ENCODE peak calls at places on chromosome 16, in eight cellular contexts. One of them, this sample, is unnamed.
A peak's percentile ranks its signal among the peaks of the same experiment; 100 is the strongest.

GRCh38 chr16:8678068-8678927 is 3.9 kb downstream of the ABAT start:
- DNase-seq in heart right ventricle: no peak
- DNase-seq in ovary: no peak
- DNase-seq in colonic mucosa: no peak
- DNase-seq in endodermal cell: no peak
- DNase-seq in thoracic aorta: no peak
- DNase-seq in IMR-90: peak; percentile 80
- DNase-seq in CD8-positive, alpha-beta T cell: no peak
- DNase-seq in this sample: no peak

GRCh38 chr16:77434365-77435239 is at the start of gene ADAMTS18:
- DNase-seq in heart right ventricle: no peak
- DNase-seq in ovary: no peak
- DNase-seq in colonic mucosa: no peak
- DNase-seq in endodermal cell: peak; percentile 88
- DNase-seq in thoracic aorta: no peak
- DNase-seq in IMR-90: no peak
- DNase-seq in CD8-positive, alpha-beta T cell: no peak
- DNase-seq in this sample: no peak

GRCh38 chr16:72836985-72837384 is 210.9 kb downstream of the ZFHX3 start:
- DNase-seq in heart right ventricle: no peak
- DNase-seq in ovary: no peak
- DNase-seq in colonic mucosa: no peak
- DNase-seq in endodermal cell: peak; percentile 88
- DNase-seq in thoracic aorta: no peak
- DNase-seq in IMR-90: no peak
- DNase-seq in CD8-positive, alpha-beta T cell: no peak
- DNase-seq in this sample: no peak

GRCh38 chr16:30009990-30010816 is 624 bp downstream of the DOC2A start:
- DNase-seq in heart right ventricle: no peak
- DNase-seq in ovary: no peak
- DNase-seq in colonic mucosa: no peak
- DNase-seq in endodermal cell: no peak
- DNase-seq in thoracic aorta: no peak
- DNase-seq in IMR-90: no peak
- DNase-seq in CD8-positive, alpha-beta T cell: no peak
- DNase-seq in this sample: no peak

GRCh38 chr16:89120281-89120680 is 26.6 kb downstream of the ACSF3 start:
- DNase-seq in heart right ventricle: no peak
- DNase-seq in ovary: peak; percentile 29
- DNase-seq in colonic mucosa: no peak
- DNase-seq in endodermal cell: no peak
- DNase-seq in thoracic aorta: no peak
- DNase-seq in IMR-90: no peak
- DNase-seq in CD8-positive, alpha-beta T cell: peak; percentile 7
- DNase-seq in this sample: no peak

GRCh38 chr16:89958068-89958467 is 9.5 kb downstream of the DEF8 start:
- DNase-seq in heart right ventricle: peak; percentile 45
- DNase-seq in ovary: no peak
- DNase-seq in colonic mucosa: no peak
- DNase-seq in endodermal cell: peak; percentile 94
- DNase-seq in thoracic aorta: no peak
- DNase-seq in IMR-90: peak; percentile 11
- DNase-seq in CD8-positive, alpha-beta T cell: no peak
- DNase-seq in this sample: no peak

GRCh38 chr16:27431773-27432599 is 30.0 kb downstream of the IL21R start:
- DNase-seq in heart right ventricle: no peak
- DNase-seq in ovary: peak; percentile 3
- DNase-seq in colonic mucosa: peak; percentile 5
- DNase-seq in endodermal cell: no peak
- DNase-seq in thoracic aorta: no peak
- DNase-seq in IMR-90: peak; percentile 45
- DNase-seq in CD8-positive, alpha-beta T cell: peak; percentile 22
- DNase-seq in this sample: no peak

GRCh38 chr16:66900721-66901441 is 17.8 kb downstream of the CDH16 start:
- DNase-seq in heart right ventricle: no peak
- DNase-seq in ovary: peak; percentile 71
- DNase-seq in colonic mucosa: peak; percentile 78
- DNase-seq in endodermal cell: no peak
- DNase-seq in thoracic aorta: no peak
- DNase-seq in IMR-90: no peak
- DNase-seq in CD8-positive, alpha-beta T cell: no peak
- DNase-seq in this sample: no peak

GRCh38 chr16:90040152-90041023 is 21.1 kb upstream of the DBNDD1 start:
- DNase-seq in heart right ventricle: no peak
- DNase-seq in ovary: no peak
- DNase-seq in colonic mucosa: no peak
- DNase-seq in endodermal cell: no peak
- DNase-seq in thoracic aorta: no peak
- DNase-seq in IMR-90: no peak
- DNase-seq in CD8-positive, alpha-beta T cell: no peak
- DNase-seq in this sample: no peak

GRCh38 chr16:57565461-57565860 is 23.0 kb downstream of the ADGRG5 start:
- DNase-seq in heart right ventricle: no peak
- DNase-seq in ovary: no peak
- DNase-seq in colonic mucosa: no peak
- DNase-seq in endodermal cell: no peak
- DNase-seq in thoracic aorta: no peak
- DNase-seq in IMR-90: no peak
- DNase-seq in CD8-positive, alpha-beta T cell: no peak
- DNase-seq in this sample: peak; percentile 9

GRCh38 chr16:12260647-12261262 is 284.2 kb downstream of the SNX29 start:
- DNase-seq in heart right ventricle: no peak
- DNase-seq in ovary: peak; percentile 67
- DNase-seq in colonic mucosa: no peak
- DNase-seq in endodermal cell: peak; percentile 88
- DNase-seq in thoracic aorta: no peak
- DNase-seq in IMR-90: peak; percentile 84
- DNase-seq in CD8-positive, alpha-beta T cell: no peak
- DNase-seq in this sample: no peak

GRCh38 chr16:88855736-88856121 is 1.0 kb downstream of the GALNS start:
- DNase-seq in heart right ventricle: no peak
- DNase-seq in ovary: peak; percentile 52
- DNase-seq in colonic mucosa: no peak
- DNase-seq in endodermal cell: no peak
- DNase-seq in thoracic aorta: no peak
- DNase-seq in IMR-90: no peak
- DNase-seq in CD8-positive, alpha-beta T cell: no peak
- DNase-seq in this sample: peak; percentile 19

GRCh38 chr16:59634951-59635350 is 900.8 kb upstream of the GOT2 start:
- DNase-seq in heart right ventricle: no peak
- DNase-seq in ovary: no peak
- DNase-seq in colonic mucosa: no peak
- DNase-seq in endodermal cell: no peak
- DNase-seq in thoracic aorta: no peak
- DNase-seq in IMR-90: peak; percentile 22
- DNase-seq in CD8-positive, alpha-beta T cell: no peak
- DNase-seq in this sample: no peak

GRCh38 chr16:85917959-85918358 is 19.0 kb downstream of the IRF8 start:
- DNase-seq in heart right ventricle: no peak
- DNase-seq in ovary: no peak
- DNase-seq in colonic mucosa: no peak
- DNase-seq in endodermal cell: no peak
- DNase-seq in thoracic aorta: no peak
- DNase-seq in IMR-90: no peak
- DNase-seq in CD8-positive, alpha-beta T cell: no peak
- DNase-seq in this sample: no peak

GRCh38 chr16:19168173-19169080 is at the start of gene SYT17:
- DNase-seq in heart right ventricle: peak; percentile 43
- DNase-seq in ovary: no peak
- DNase-seq in colonic mucosa: peak; percentile 29
- DNase-seq in endodermal cell: no peak
- DNase-seq in thoracic aorta: no peak
- DNase-seq in IMR-90: no peak
- DNase-seq in CD8-positive, alpha-beta T cell: no peak
- DNase-seq in this sample: no peak
- H3K4me3 ChIP-seq in heart right ventricle: peak within 1 kb of the TSS; percentile 59
- H3K4me3 ChIP-seq in ovary: peak within 1 kb of the TSS; percentile 40
- H3K4me3 ChIP-seq in colonic mucosa: peak within 1 kb of the TSS; percentile 62
- H3K4me3 ChIP-seq in endodermal cell: peak within 1 kb of the TSS; percentile 80
- H3K4me3 ChIP-seq in thoracic aorta: peak within 1 kb of the TSS; percentile 71
- H3K4me3 ChIP-seq in IMR-90: peak within 1 kb of the TSS; percentile 43
- H3K4me3 ChIP-seq in CD8-positive, alpha-beta T cell: no peak within 1 kb of the TSS
- H3K4me3 ChIP-seq in this sample: peak within 1 kb of the TSS; percentile 81

GRCh38 chr16:4401094-4401501 is 15.3 kb downstream of the CORO7 start:
- DNase-seq in heart right ventricle: no peak
- DNase-seq in ovary: no peak
- DNase-seq in colonic mucosa: no peak
- DNase-seq in endodermal cell: no peak
- DNase-seq in thoracic aorta: no peak
- DNase-seq in IMR-90: no peak
- DNase-seq in CD8-positive, alpha-beta T cell: no peak
- DNase-seq in this sample: no peak
- TF ChIP-seq CTCF in heart right ventricle: no peak
- TF ChIP-seq CTCF in ovary: no peak
- TF ChIP-seq CTCF in colonic mucosa: no peak
- TF ChIP-seq CTCF in endodermal cell: no peak
- TF ChIP-seq CTCF in thoracic aorta: no peak
- TF ChIP-seq CTCF in IMR-90: no peak
- TF ChIP-seq CTCF in CD8-positive, alpha-beta T cell: no peak
- TF ChIP-seq CTCF in this sample: no peak

GRCh38 chr16:81658373-81658772 is 120.7 kb upstream of the PLCG2 start:
- DNase-seq in heart right ventricle: no peak
- DNase-seq in ovary: no peak
- DNase-seq in colonic mucosa: no peak
- DNase-seq in endodermal cell: no peak
- DNase-seq in thoracic aorta: no peak
- DNase-seq in IMR-90: no peak
- DNase-seq in CD8-positive, alpha-beta T cell: no peak
- DNase-seq in this sample: no peak
- H3K4me1 ChIP-seq in heart right ventricle: no peaks in the 10 kb centered on the region
- H3K4me1 ChIP-seq in ovary: peaks cover 22% of the 10 kb centered on the region
- H3K4me1 ChIP-seq in colonic mucosa: no peaks in the 10 kb centered on the region
- H3K4me1 ChIP-seq in endodermal cell: no peaks in the 10 kb centered on the region
- H3K4me1 ChIP-seq in thoracic aorta: no peaks in the 10 kb centered on the region
- H3K4me1 ChIP-seq in IMR-90: no peaks in the 10 kb centered on the region
- H3K4me1 ChIP-seq in CD8-positive, alpha-beta T cell: no peaks in the 10 kb centered on the region
- H3K4me1 ChIP-seq in this sample: no peaks in the 10 kb centered on the region

GRCh38 chr16:49492090-49492801 is 118.6 kb downstream of the C16orf78 start:
- DNase-seq in heart right ventricle: peak; percentile 63
- DNase-seq in ovary: peak; percentile 79
- DNase-seq in colonic mucosa: no peak
- DNase-seq in endodermal cell: peak; percentile 92
- DNase-seq in thoracic aorta: no peak
- DNase-seq in IMR-90: no peak
- DNase-seq in CD8-positive, alpha-beta T cell: peak; percentile 32
- DNase-seq in this sample: peak; percentile 23
- H3K4me3 ChIP-seq in heart right ventricle: peak overlapping the region; percentile 57
- H3K4me3 ChIP-seq in ovary: peak overlapping the region; percentile 37
- H3K4me3 ChIP-seq in colonic mucosa: peak overlapping the region; percentile 17
- H3K4me3 ChIP-seq in endodermal cell: no peak overlapping the region
- H3K4me3 ChIP-seq in thoracic aorta: peak overlapping the region; percentile 66
- H3K4me3 ChIP-seq in IMR-90: no peak overlapping the region
- H3K4me3 ChIP-seq in CD8-positive, alpha-beta T cell: no peak overlapping the region
- H3K4me3 ChIP-seq in this sample: peak overlapping the region; percentile 48

DNA sequence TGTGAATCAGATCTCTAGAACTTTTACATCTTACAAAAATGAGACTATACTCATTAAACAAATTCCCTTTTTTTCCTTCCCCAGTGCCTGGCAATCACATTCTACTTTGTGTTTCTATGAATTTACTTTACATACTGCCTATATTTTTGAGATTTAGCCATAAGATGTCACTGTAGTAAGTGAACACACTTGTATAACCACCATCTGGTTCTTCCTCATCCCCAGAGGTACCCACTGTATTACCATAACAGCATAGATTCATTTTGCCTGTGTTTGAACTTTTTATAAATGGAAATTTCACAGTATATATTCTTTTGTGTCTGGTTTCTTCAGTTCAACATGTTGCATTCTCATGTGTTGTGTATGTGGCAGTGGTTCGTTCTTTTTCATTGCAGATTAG is 15.8 kb downstream of the CYB5B start:
- DNase-seq in heart right ventricle: no peak
- DNase-seq in ovary: no peak
- DNase-seq in colonic mucosa: no peak
- DNase-seq in endodermal cell: no peak
- DNase-seq in thoracic aorta: no peak
- DNase-seq in IMR-90: no peak
- DNase-seq in CD8-positive, alpha-beta T cell: no peak
- DNase-seq in this sample: no peak
- TF ChIP-seq CTCF in heart right ventricle: no peak
- TF ChIP-seq CTCF in ovary: no peak
- TF ChIP-seq CTCF in colonic mucosa: no peak
- TF ChIP-seq CTCF in endodermal cell: no peak
- TF ChIP-seq CTCF in thoracic aorta: no peak
- TF ChIP-seq CTCF in IMR-90: no peak
- TF ChIP-seq CTCF in CD8-positive, alpha-beta T cell: no peak
- TF ChIP-seq CTCF in this sample: no peak

DNA sequence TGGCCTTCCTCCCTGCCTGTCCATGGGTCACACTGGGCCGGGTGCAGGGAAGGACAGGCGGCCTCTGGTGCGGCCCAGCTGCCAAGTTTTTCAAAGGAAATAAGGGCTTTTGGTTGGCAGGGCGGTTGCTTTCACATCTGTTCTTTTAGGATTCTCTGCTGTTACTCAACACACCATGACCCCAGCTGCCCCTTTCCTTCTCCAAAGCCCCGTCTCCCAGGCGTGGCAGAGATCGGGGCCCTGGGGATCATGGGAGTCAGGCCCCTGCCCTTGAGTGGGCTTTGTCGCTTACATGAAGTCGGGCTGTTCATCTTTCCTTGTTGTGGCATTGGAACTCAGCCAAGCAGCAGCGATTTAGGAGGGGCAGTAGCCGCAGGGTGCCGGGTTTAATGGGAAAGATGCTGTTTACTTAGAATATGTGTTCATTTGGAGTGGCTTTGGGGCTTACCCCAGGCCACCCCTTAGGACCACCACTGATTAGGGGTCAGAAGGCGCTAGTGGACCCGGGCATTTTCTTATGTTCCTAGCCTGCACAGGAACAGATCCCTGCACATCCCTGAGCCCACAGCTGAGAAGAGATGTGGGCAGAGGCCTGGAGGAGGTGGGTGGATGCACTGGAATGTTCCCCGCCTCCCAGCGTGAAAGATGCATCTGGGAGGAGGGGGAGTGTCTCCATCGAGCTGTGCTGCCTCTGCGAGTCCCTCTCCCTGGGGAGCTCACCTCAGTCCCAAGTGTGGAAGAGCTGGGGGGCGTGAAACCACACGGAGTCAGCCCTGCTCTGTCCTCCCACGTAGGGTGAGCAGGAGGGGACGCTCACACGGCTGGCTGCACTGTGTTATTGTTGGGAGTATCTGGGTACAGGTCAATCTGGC is 6.8 kb upstream of the ADCY7 start:
- DNase-seq in heart right ventricle: peak; percentile 63
- DNase-seq in ovary: peak; percentile 80
- DNase-seq in colonic mucosa: peak; percentile 43
- DNase-seq in endodermal cell: peak; percentile 63
- DNase-seq in thoracic aorta: no peak
- DNase-seq in IMR-90: no peak
- DNase-seq in CD8-positive, alpha-beta T cell: peak; percentile 15
- DNase-seq in this sample: no peak
- H3K4me1 ChIP-seq in heart right ventricle: peaks cover 6% of the 10 kb centered on the region
- H3K4me1 ChIP-seq in ovary: peaks cover 9% of the 10 kb centered on the region
- H3K4me1 ChIP-seq in colonic mucosa: peaks cover 22% of the 10 kb centered on the region
- H3K4me1 ChIP-seq in endodermal cell: no peaks in the 10 kb centered on the region
- H3K4me1 ChIP-seq in thoracic aorta: peaks cover 8% of the 10 kb centered on the region
- H3K4me1 ChIP-seq in IMR-90: peaks cover 5% of the 10 kb centered on the region
- H3K4me1 ChIP-seq in CD8-positive, alpha-beta T cell: peaks cover 27% of the 10 kb centered on the region
- H3K4me1 ChIP-seq in this sample: no peaks in the 10 kb centered on the region